ENCODE peak calls at places on chromosomes 4 and X, in five cellular contexts. K, U, Y, H and Q are unnamed samples.

GRCh38 chr4:71333960-71334951 is 4.6 kb upstream of the SLC4A4 start:
- DNase-seq in Y (peak), K (no peak), U (no peak), H (no peak), Q (peak)

GRCh38 chrX:46961574-46962279 is 49.5 kb downstream of the JADE3 start:
- DNase-seq in H (peak), U (no peak), K (no peak), Y (no peak), Q (no peak)

GRCh38 chrX:19515615-19516105 is 352 bp upstream of the MAP3K15 start:
- DNase-seq in U (no peak), H (no peak), Y (no peak), K (no peak), Q (no peak)

GRCh38 chrX:17412692-17413091 is 37.7 kb downstream of the NHS start:
- DNase-seq in U (no peak), H (no peak), Y (peak), K (peak), Q (peak)

GRCh38 chrX:65862638-65863037 is 177.2 kb downstream of the VSIG4 start:
- DNase-seq in K (no peak), H (peak), Y (no peak), U (no peak), Q (no peak)

GRCh38 chrX:129982300-129983246 is at the start of gene BCORL1:
- DNase-seq in H (peak), U (peak), K (peak), Y (peak), Q (peak)

GRCh38 chr4:41150401-41150800 is 63.9 kb downstream of the APBB2 start:
- DNase-seq in K (no peak), H (no peak), Y (no peak), U (no peak), Q (no peak)

GRCh38 chrX:153477039-153477438 is 6.7 kb upstream of the HAUS7 start:
- DNase-seq in H (no peak), K (no peak), Y (peak), U (no peak), Q (peak)

GRCh38 chr4:41590591-41590990 is 52.6 kb downstream of the LIMCH1 start:
- DNase-seq in H (no peak), Y (no peak), U (no peak), K (no peak), Q (no peak)

GRCh38 chrX:139692506-139692849 is 15.5 kb downstream of the MCF2 start:
- DNase-seq in K (no peak), H (no peak), U (no peak), Y (no peak), Q (peak)

GRCh38 chr4:82586055-82586454 is 24.3 kb upstream of the TMEM150C start:
- DNase-seq in K (no peak), Y (no peak), H (no peak), U (no peak), Q (no peak)
- H3K4me3 ChIP-seq in K (no peak), Y (no peak), H (no peak), U (no peak), Q (no peak)

DNA sequence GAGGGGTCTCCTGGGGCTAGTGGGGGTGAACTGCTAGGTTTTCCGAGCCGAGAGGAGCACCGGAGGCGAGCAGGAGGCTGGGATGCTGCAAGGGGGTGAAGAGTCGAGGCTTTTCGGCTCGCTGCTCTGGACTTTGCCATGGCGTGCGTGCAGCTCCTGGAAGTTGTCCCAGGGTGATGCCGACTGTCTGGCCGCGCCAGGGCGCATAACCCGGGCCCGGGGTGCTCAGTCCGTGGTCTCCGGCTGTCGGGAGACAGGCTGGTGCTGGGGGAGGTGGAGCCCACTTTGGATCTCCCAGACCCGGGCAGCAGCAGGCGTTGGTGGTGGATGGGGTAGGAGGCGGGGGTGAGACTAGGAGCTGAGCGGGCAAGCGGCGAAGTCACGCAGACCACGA is 777 bp downstream of the GRIA3 start:
- DNase-seq in Y (no peak), H (no peak), K (no peak), U (no peak), Q (peak)
- H3K4me3 ChIP-seq in Y (peak), H (no peak), K (no peak), U (peak), Q (peak)

GRCh38 chrX:136880003-136880451 is 498 bp downstream of the RBMX start:
- DNase-seq in H (no peak), U (peak), Y (peak), K (no peak), Q (peak)
- H3K4me3 ChIP-seq in H (peak), U (peak), Y (peak), K (peak), Q (peak)

DNA sequence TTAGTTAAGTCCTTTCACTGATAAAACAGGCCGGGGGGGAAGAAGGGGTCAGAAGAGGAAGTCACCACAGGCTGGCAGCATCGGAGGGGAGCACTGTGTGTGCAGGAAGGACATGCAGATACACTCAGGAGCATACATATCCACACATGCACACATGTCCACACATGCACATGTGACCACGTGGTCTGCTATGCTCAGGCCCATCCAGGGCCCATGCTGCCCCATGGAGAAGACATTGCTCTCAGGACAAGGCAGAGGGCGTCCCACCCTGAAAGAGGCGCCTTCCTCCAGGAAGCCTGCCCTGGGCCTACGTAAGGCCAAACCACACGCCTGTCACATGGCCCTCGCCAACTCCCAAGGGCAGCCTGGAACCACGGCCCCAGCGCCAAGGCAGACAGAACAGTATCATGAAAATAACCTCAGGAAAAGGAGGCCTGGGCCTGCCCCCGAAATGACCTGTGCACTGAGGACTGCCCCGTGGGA is 15.8 kb downstream of the WDR1 start:
- DNase-seq in U (peak), Y (no peak), K (no peak), H (no peak), Q (no peak)
- H3K4me3 ChIP-seq in U (no peak), Y (no peak), K (no peak), H (no peak), Q (no peak)

GRCh38 chr4:8862334-8862733 is 9.3 kb downstream of the HMX1 start:
- DNase-seq in K (no peak), U (no peak), H (no peak), Y (no peak), Q (no peak)

GRCh38 chr4:8860892-8861575 is 10.6 kb downstream of the HMX1 start:
- DNase-seq in K (no peak), H (no peak), U (no peak), Y (no peak), Q (no peak)

GRCh38 chr4:8860096-8860891 is 11.3 kb downstream of the HMX1 start:
- DNase-seq in H (no peak), U (no peak), Y (no peak), K (no peak), Q (no peak)

GRCh38 chr4:8862800-8863758 is 8.6 kb downstream of the HMX1 start:
- DNase-seq in K (no peak), H (no peak), U (no peak), Y (no peak), Q (no peak)

DNA sequence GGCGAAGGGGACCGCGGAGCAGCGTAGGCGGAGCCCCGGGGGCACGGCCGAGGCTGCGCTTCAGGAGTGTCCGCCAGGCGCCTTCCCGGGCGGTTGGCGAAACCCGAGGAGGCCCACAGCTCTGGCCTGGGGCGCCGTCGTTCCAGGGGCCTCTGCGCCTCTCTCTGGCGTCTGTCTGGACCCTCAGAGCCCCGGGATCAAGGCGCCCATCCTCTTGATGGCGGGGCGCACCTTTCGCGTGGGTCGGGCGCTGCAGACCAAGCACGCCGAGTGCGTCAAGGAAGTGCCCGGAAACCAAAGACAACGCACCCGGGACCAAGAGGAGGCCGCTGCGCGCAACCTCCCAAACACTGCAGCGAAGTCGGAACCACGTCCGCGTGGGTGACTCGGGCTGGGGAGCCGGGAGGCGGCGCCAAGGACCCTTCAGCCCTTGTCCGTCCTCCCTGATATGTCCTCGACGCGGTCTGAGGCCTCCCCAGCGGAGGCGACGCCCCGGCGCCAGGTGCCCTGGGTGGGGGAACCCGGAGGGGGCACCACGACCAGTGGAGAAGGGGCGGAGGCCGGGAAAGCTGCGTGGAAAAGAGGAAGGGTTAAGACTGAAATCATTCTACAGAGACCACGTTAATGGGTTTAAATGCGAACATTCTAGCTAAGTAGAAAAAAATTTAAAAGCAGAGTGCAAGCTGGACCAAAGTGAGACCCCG is 9.9 kb downstream of the HMX1 start:
- DNase-seq in H (no peak), U (no peak), K (no peak), Y (no peak), Q (no peak)
- H3K4me3 ChIP-seq in H (no peak), U (no peak), K (no peak), Y (no peak), Q (no peak)

GRCh38 chr4:785332-786073 is 40.4 kb downstream of the CPLX1 start:
- DNase-seq in Y (no peak), K (no peak), H (no peak), U (no peak), Q (no peak)

GRCh38 chr4:786861-787300 is 39.0 kb downstream of the CPLX1 start:
- DNase-seq in Y (no peak), K (no peak), U (no peak), H (no peak), Q (no peak)

GRCh38 chr4:786074-786741 is 39.7 kb downstream of the CPLX1 start:
- DNase-seq in U (no peak), H (no peak), K (no peak), Y (no peak), Q (no peak)

GRCh38 chr4:783133-783541 is 42.8 kb downstream of the CPLX1 start:
- DNase-seq in Y (no peak), K (no peak), H (no peak), U (no peak), Q (no peak)

GRCh38 chr4:784401-785331 is 41.3 kb downstream of the CPLX1 start:
- DNase-seq in Y (no peak), H (no peak), K (no peak), U (no peak), Q (no peak)
- H3K4me3 ChIP-seq in Y (no peak), H (no peak), K (no peak), U (no peak), Q (no peak)

DNA sequence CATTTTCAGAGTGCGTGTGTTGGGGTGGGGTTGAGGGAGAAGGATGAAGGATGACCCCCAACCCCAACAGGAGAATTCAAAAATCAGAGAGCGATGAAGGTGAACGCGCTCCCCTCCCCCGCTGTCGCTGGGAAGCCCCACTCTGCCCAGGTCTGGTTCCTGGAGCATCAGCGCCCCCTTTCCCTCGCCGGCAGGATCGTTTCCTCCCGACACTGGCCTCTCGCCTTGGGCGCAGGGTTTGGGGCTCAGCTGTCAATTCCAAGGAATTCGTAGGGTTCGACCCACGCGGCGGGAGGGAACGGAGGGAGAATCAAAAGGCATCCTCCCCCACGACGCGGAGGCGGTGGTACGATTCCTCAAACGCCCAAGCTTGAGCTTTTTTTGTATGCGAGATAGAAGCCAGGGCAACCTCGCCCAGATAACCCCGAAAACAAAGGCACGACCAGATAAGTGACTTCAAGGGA is 997 bp upstream of the PDGFRA start:
- DNase-seq in U (peak), Y (peak), H (no peak), K (peak), Q (peak)
- H3K4me3 ChIP-seq in U (peak), Y (peak), H (no peak), K (peak), Q (peak)

GRCh38 chr4:166363198-166363597 is 490.2 kb downstream of the TLL1 start:
- DNase-seq in Y (no peak), U (no peak), K (no peak), H (no peak), Q (no peak)
- H3K4me3 ChIP-seq in Y (no peak), U (no peak), K (no peak), H (no peak), Q (no peak)

DNA sequence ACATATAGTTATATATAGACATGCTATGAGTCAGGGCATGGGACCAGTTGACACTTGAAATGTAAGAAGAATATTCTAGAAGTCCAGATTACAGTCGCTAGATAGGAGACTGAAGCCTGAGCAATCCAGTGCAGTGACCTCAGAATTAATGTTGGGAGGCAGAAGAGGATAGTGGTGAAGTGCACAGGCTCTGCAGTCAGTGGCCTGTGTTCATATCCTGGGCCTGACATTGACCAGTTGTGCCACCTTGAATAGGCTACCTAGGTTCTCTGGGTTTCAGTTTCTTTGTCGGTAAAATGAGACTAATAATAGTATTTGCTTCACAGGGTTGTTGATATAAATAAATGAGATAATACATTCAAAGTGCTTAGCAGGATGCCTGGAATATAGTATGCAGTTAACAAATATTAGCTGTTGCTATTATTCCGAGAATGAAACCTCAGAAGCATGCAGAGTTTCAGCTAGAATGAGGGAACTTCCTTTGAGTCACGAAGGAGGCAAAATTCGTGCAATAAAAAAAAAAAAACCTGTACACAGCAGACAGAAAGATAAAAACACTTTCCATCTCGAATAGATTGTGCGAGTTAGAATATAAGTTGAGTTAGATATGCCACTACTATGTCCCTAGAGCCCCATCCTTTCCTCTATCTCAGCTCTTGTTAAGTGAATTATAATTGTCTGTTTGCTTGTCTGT is 4.0 kb upstream of the SH2D1A start:
- DNase-seq in Y (no peak), U (no peak), K (no peak), H (no peak), Q (no peak)
- H3K4me3 ChIP-seq in Y (no peak), U (no peak), K (no peak), H (no peak), Q (no peak)